ENCODE peak calls at places on chromosomes 4 and X, in six cellular contexts. E is cardiac muscle cell, I is uterus, J is A673, R is dorsolateral prefrontal cortex, S is transverse colon. N is an unnamed sample.

GRCh38 chr4:25941441-25941840 is 27.4 kb downstream of the SMIM20 start:
- DNase-seq in E (no peak), I (no peak), J (no peak), R (no peak), S (no peak), N (no peak)

GRCh38 chr4:147846318-147847135 is 114.6 kb downstream of the ARHGAP10 start:
- DNase-seq in E (no peak), I (no peak), J (no peak), R (no peak), S (no peak), N (no peak)

GRCh38 chr4:186676531-186677158 is 47.0 kb downstream of the FAT1 start:
- DNase-seq in E (peak; percentile 81), I (no peak), J (peak; percentile 71), R (no peak), S (no peak), N (peak; percentile 72)

GRCh38 chr4:142955501-142955900 is 109.4 kb upstream of the INPP4B start:
- DNase-seq in E (no peak), I (no peak), J (no peak), R (no peak), S (no peak), N (no peak)

GRCh38 chr4:126563389-126563788 is 1069.4 kb upstream of the INTU start:
- DNase-seq in E (no peak), I (no peak), J (no peak), R (no peak), S (no peak), N (no peak)

GRCh38 chrX:16619024-16619423 is 30.9 kb upstream of the S100G start:
- DNase-seq in E (no peak), I (no peak), J (no peak), R (no peak), S (no peak), N (no peak)

GRCh38 chrX:133490955-133491354 is 75.7 kb upstream of the GPC4 start:
- DNase-seq in E (no peak), I (no peak), J (no peak), R (no peak), S (no peak), N (no peak)

GRCh38 chr4:25421819-25422511 is 44.9 kb downstream of the ANAPC4 start:
- DNase-seq in E (no peak), I (no peak), J (no peak), R (no peak), S (peak; percentile 18), N (no peak)

GRCh38 chr4:70183168-70183939 is 12.2 kb upstream of the ODAM start:
- DNase-seq in E (peak; percentile 84), I (no peak), J (peak; percentile 46), R (no peak), S (peak; percentile 7), N (peak; percentile 67)

GRCh38 chrX:133235830-133236229 is 17.7 kb upstream of the TFDP3 start:
- DNase-seq in E (no peak), I (no peak), J (no peak), R (no peak), S (no peak), N (no peak)

GRCh38 chr4:83855044-83855443 is 319.1 kb downstream of the GPAT3 start:
- DNase-seq in E (peak; percentile 89), I (no peak), J (peak; percentile 14), R (no peak), S (no peak), N (peak; percentile 97)

GRCh38 chr4:85994576-85994975 is 365.3 kb downstream of the MAPK10 start:
- DNase-seq in E (peak; percentile 16), I (no peak), J (no peak), R (no peak), S (no peak), N (no peak)

GRCh38 chr4:101306225-101306624 is 41.1 kb downstream of the PPP3CA start:
- DNase-seq in E (no peak), I (no peak), J (no peak), R (no peak), S (no peak), N (no peak)

GRCh38 chr4:39975488-39976089 is 2.1 kb downstream of the PDS5A start:
- DNase-seq in E (peak; percentile 41), I (no peak), J (no peak), R (no peak), S (no peak), N (peak; percentile 64)

GRCh38 chr4:175971393-175972179 is 94.1 kb upstream of the WDR17 start:
- DNase-seq in E (no peak), I (no peak), J (peak; percentile 1), R (no peak), S (no peak), N (no peak)

GRCh38 chr4:8656185-8656517 is 63.6 kb downstream of the CPZ start:
- DNase-seq in E (no peak), I (no peak), J (no peak), R (no peak), S (no peak), N (no peak)

GRCh38 chr4:95250544-95251137 is 298.1 kb downstream of the UNC5C start:
- DNase-seq in E (no peak), I (no peak), J (no peak), R (no peak), S (no peak), N (no peak)

DNA sequence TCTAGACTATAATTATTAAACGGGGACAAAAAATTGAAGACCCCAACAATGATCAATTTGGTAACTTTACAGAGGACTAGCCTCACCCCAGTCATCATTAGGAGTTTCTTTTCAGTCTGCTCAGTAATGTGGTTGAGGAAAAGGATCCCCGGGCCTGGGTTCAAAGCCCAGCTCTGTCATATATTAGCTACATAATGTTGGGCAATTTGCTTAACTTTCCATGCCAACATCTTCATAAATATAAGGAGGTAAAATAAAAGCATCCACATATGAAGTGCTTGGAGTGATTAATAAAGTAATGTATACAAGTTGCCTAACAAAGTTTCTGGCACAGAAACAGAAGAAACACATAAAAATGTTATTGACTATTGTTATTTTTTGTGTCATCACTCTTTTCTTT is 53.4 kb upstream of the ANTXR2 start:
- DNase-seq in E (no peak), I (no peak), J (no peak), R (no peak), S (no peak), N (no peak)
- H3K27ac ChIP-seq in E (no peak overlapping the region), I (no peak overlapping the region), J (no peak overlapping the region), R (no peak overlapping the region), S (no peak overlapping the region), N (no peak overlapping the region)

GRCh38 chr4:1446502-1447153 is 40.4 kb upstream of the NKX1-1 start:
- DNase-seq in E (no peak), I (no peak), J (no peak), R (no peak), S (no peak), N (no peak)

GRCh38 chr4:1448589-1449420 is 42.6 kb upstream of the NKX1-1 start:
- DNase-seq in E (no peak), I (no peak), J (no peak), R (no peak), S (no peak), N (no peak)

GRCh38 chr4:1449475-1449832 is 43.2 kb upstream of the NKX1-1 start:
- DNase-seq in E (no peak), I (no peak), J (no peak), R (no peak), S (no peak), N (no peak)

GRCh38 chr4:1447676-1448588 is 41.7 kb upstream of the NKX1-1 start:
- DNase-seq in E (no peak), I (no peak), J (no peak), R (no peak), S (no peak), N (no peak)

DNA sequence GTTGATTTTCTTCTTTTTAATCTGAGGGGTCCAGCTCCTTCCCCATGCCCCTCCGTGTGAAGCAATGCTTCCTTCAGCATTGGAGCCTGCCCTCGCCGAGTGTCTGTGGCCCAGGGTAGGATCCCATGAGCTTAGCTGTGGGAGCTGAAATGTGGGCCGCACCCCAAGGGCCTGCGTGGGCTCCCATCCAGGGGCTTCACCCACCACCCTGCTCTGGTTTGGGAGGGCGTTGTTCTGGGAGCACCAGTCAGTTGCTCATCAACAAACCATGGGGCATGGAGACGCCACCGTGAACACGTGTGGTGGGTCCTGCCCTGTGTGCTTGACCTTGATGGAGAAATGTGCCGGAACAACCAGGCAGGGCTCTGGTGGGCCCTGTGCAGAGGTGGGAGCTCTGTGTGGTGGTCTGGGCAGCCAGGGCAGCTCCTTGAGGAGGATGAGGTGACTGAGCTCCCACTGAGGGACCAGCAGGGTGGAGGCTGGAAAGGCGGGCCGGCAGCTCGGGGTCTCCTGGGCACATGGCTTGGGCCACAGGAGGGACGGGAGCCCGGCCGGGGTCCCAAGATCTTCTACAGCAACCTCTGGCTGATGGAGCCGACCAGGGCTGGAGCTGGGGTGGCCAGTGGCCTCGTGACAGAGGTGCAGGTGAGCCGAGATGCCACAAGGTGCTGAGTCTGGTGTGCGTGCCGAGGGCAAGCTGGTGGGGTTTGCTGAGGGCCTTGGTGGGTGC is 39.6 kb upstream of the NKX1-1 start:
- DNase-seq in E (no peak), I (no peak), J (no peak), R (no peak), S (no peak), N (no peak)
- H3K27me3 ChIP-seq in E (no peaks in the 10 kb centered on the region), I (no peaks in the 10 kb centered on the region), J (peaks cover 16% of the 10 kb centered on the region), R (no peaks in the 10 kb centered on the region), S (peaks cover 29% of the 10 kb centered on the region), N (no peaks in the 10 kb centered on the region)

DNA sequence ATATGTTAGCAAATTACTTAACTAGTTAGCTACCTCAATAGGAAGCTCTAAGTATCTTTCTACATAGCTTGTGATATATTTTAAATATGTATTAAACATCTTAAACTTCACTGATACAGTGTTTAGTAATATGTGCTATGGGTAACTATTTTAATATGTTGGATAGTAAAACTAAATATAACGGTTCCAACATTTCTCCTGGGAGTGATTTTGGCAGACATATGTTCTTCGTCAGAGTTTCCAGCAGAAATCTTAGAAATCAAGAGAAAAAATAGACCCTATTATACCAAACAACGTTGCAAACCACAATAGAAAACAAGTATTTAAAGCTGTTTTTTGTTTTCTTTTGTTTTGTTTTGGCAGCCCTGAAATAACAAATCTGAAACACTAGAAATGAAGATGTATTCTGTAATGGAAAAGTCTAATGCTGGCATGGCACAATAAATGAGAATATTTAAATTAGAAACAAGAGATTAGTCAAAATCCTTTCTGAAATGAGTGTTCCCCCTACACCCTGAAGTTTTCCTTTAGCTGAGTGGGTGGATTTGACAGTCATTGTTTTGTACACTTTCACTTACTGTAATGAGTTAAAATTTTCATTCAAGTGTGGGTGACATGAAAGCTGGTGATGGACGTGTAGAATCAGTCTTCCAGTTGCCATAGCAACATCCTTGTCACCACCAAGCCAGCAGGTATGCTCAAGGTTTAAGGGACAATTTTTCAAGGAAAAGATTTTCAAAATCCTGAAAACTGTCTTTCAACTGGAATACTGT is 233.6 kb downstream of the SCFD2 start:
- DNase-seq in E (peak; percentile 64), I (no peak), J (no peak), R (no peak), S (no peak), N (no peak)
- H3K27ac ChIP-seq in E (no peak overlapping the region), I (peak overlapping the region; percentile 26), J (no peak overlapping the region), R (no peak overlapping the region), S (no peak overlapping the region), N (no peak overlapping the region)

GRCh38 chr4:3747582-3747906 is 18.6 kb upstream of the ADRA2C start:
- DNase-seq in E (peak; percentile 4), I (no peak), J (no peak), R (no peak), S (no peak), N (no peak)

GRCh38 chr4:3752022-3752421 is 14.2 kb upstream of the ADRA2C start:
- DNase-seq in E (no peak), I (no peak), J (no peak), R (no peak), S (no peak), N (no peak)

GRCh38 chr4:3749081-3749480 is 17.1 kb upstream of the ADRA2C start:
- DNase-seq in E (no peak), I (no peak), J (no peak), R (no peak), S (no peak), N (no peak)

GRCh38 chr4:3746701-3747581 is 19.2 kb upstream of the ADRA2C start:
- DNase-seq in E (no peak), I (no peak), J (no peak), R (no peak), S (no peak), N (no peak)

GRCh38 chr4:3750334-3750733 is 15.9 kb upstream of the ADRA2C start:
- DNase-seq in E (no peak), I (no peak), J (no peak), R (no peak), S (no peak), N (no peak)
- H3K27me3 ChIP-seq in E (peaks cover 18% of the 10 kb centered on the region), I (no peaks in the 10 kb centered on the region), J (peaks cover 32% of the 10 kb centered on the region), R (no peaks in the 10 kb centered on the region), S (peaks cover 36% of the 10 kb centered on the region), N (peaks cover 10% of the 10 kb centered on the region)

N was measured in brain microvascular endothelial cell.